ENCODE peak calls at places on chromosome 1, in ten cellular contexts. I is activated T-helper 1 cell treated with anti-CD3 and anti-CD28 coated beads, Interleukin-12 subunit alpha, Interleukin-12 subunit beta, Interleukin-2, Interleukin-4 antibody, amounts not matched to agents 30 ng/mL and 10 ng/mL and 1 ng/mL, durations not matched to agents 14 hours and 24 hours and 36 hours; Y is transverse colon; L is stimulated activated CD8-positive, alpha-beta memory T cell treated with anti-CD3 and anti-CD28 coated beads, Interleukin-2, amount 100 ng/mL, for 48 hours; G is H54; D is endodermal cell; V is fibroblast of mammary gland; B is dorsolateral prefrontal cortex; J is SW480; P is tibial artery. M is an unnamed sample.
A peak's percentile ranks its signal among the peaks of the same experiment; 100 is the strongest.

GRCh38 chr1:41371630-41372599 is 10.7 kb downstream of the FOXO6 start:
- DNase-seq in Y (no peak), L (no peak), J (no peak), D (peak; percentile 93), V (no peak), G (no peak), P (peak; percentile 38), I (no peak), B (no peak), M (peak; percentile 96)

GRCh38 chr1:244436336-244437102 is 15.2 kb downstream of the ADSS2 start:
- DNase-seq in B (no peak), L (no peak), J (no peak), G (no peak), P (no peak), Y (no peak), D (no peak), I (no peak), V (no peak), M (no peak)

GRCh38 chr1:150622219-150622975 is 7.0 kb downstream of the ENSA start:
- DNase-seq in V (peak; percentile 64), I (no peak), Y (no peak), G (no peak), P (peak; percentile 58), D (peak; percentile 74), B (no peak), J (no peak), L (no peak), M (peak; percentile 78)

GRCh38 chr1:66271904-66272254 is 262.1 kb upstream of the SGIP1 start:
- DNase-seq in P (peak; percentile 60), V (peak; percentile 75), Y (peak; percentile 35), B (no peak), I (no peak), J (no peak), L (no peak), D (peak; percentile 57), G (no peak), M (no peak)

GRCh38 chr1:236422517-236422876 is 28.4 kb downstream of the EDARADD start:
- DNase-seq in I (no peak), B (no peak), J (no peak), L (no peak), D (no peak), V (no peak), Y (no peak), G (no peak), P (no peak), M (no peak)

GRCh38 chr1:81834921-81835698 is 34.4 kb downstream of the ADGRL2 start:
- DNase-seq in L (no peak), I (no peak), D (no peak), Y (no peak), J (no peak), G (no peak), B (no peak), P (no peak), V (peak; percentile 59), M (no peak)

GRCh38 chr1:206435450-206435849 is 34.8 kb upstream of the IKBKE start:
- DNase-seq in P (no peak), J (no peak), V (peak; percentile 33), D (no peak), L (no peak), Y (no peak), I (no peak), B (no peak), G (no peak), M (no peak)

GRCh38 chr1:94677714-94678113 is 136.2 kb upstream of the F3 start:
- DNase-seq in P (no peak), V (no peak), Y (no peak), J (no peak), I (no peak), D (peak; percentile 43), G (no peak), L (no peak), B (no peak), M (no peak)

GRCh38 chr1:230401763-230402294 is 24.3 kb downstream of the PGBD5 start:
- DNase-seq in P (no peak), J (no peak), Y (no peak), D (peak; percentile 52), B (no peak), G (no peak), L (no peak), V (peak; percentile 14), I (no peak), M (no peak)

GRCh38 chr1:10916991-10917390 is 95.5 kb upstream of the TARDBP start:
- DNase-seq in J (no peak), G (no peak), V (no peak), P (no peak), B (no peak), Y (no peak), L (no peak), I (no peak), D (no peak), M (no peak)

GRCh38 chr1:234140388-234140787 is 232.9 kb upstream of the COA6 start:
- DNase-seq in V (no peak), Y (no peak), J (no peak), B (no peak), P (no peak), I (no peak), D (no peak), L (no peak), G (no peak), M (no peak)

GRCh38 chr1:10745886-10746455 is 50.5 kb downstream of the CASZ1 start:
- DNase-seq in G (no peak), V (no peak), J (no peak), D (no peak), L (no peak), B (no peak), P (no peak), Y (no peak), I (no peak), M (no peak)

GRCh38 chr1:46394872-46395465 is 852 bp downstream of the FAAH start:
- DNase-seq in B (peak; percentile 65), D (no peak), L (no peak), G (no peak), P (no peak), V (no peak), I (no peak), Y (no peak), J (no peak), M (no peak)

GRCh38 chr1:147794570-147794969 is 34.2 kb upstream of the GJA5 start:
- DNase-seq in L (no peak), J (no peak), D (peak; percentile 62), B (no peak), P (no peak), G (no peak), Y (no peak), I (no peak), V (no peak), M (no peak)

GRCh38 chr1:78492376-78492950 is 1.7 kb downstream of the PTGFR start:
- DNase-seq in Y (no peak), G (no peak), V (peak; percentile 88), B (no peak), P (peak; percentile 65), D (no peak), I (no peak), L (no peak), J (peak; percentile 3), M (no peak)

GRCh38 chr1:42993631-42994121 is 35.0 kb upstream of the SLC2A1 start:
- DNase-seq in V (no peak), L (no peak), I (no peak), G (no peak), D (peak; percentile 72), P (peak; percentile 28), Y (no peak), B (no peak), J (no peak), M (no peak)

GRCh38 chr1:206578115-206578935 is 33.9 kb downstream of the EIF2D start:
- DNase-seq in P (no peak), L (no peak), G (no peak), V (peak; percentile 68), I (no peak), Y (no peak), B (no peak), D (no peak), J (no peak), M (no peak)

GRCh38 chr1:55584521-55585401 is 369.6 kb upstream of the USP24 start:
- DNase-seq in I (no peak), G (no peak), P (peak; percentile 53), B (no peak), J (no peak), D (no peak), L (no peak), Y (no peak), V (peak; percentile 55), M (no peak)

GRCh38 chr1:207948536-207949250 is 37.8 kb upstream of the CD34 start:
- DNase-seq in B (no peak), L (no peak), P (no peak), Y (no peak), G (no peak), D (no peak), V (no peak), I (no peak), J (no peak), M (no peak)

GRCh38 chr1:39490596-39491145 is 765 bp upstream of the BMP8A start:
- DNase-seq in L (no peak), I (no peak), Y (peak; percentile 44), V (no peak), P (no peak), J (peak; percentile 21), G (no peak), B (peak; percentile 30), D (peak; percentile 80), M (peak; percentile 52)

GRCh38 chr1:245764040-245764439 is 609.3 kb downstream of the KIF26B start:
- DNase-seq in J (no peak), D (no peak), I (no peak), L (no peak), P (no peak), Y (no peak), B (no peak), G (no peak), V (no peak), M (no peak)

GRCh38 chr1:159737238-159737637 is 22.8 kb upstream of the CRP start:
- DNase-seq in G (no peak), P (no peak), D (no peak), J (no peak), I (no peak), L (no peak), V (no peak), Y (no peak), B (no peak), M (no peak)

GRCh38 chr1:231272880-231273279 is 31.9 kb downstream of the GNPAT start:
- DNase-seq in Y (no peak), I (peak; percentile 27), V (peak; percentile 24), P (no peak), J (no peak), L (no peak), G (peak; percentile 29), D (no peak), B (no peak), M (no peak)

GRCh38 chr1:156677616-156678596 is 699 bp upstream of the NES start:
- DNase-seq in Y (peak; percentile 56), I (no peak), B (peak; percentile 57), L (no peak), P (peak; percentile 58), G (peak; percentile 92), J (peak; percentile 78), D (peak; percentile 87), V (peak; percentile 84), M (peak; percentile 81)

GRCh38 chr1:66654643-66655042 is 97.6 kb upstream of the DYNLT5 start:
- DNase-seq in I (no peak), D (no peak), P (no peak), L (no peak), J (no peak), Y (no peak), V (no peak), B (no peak), G (no peak), M (no peak)

GRCh38 chr1:209875510-209875909 is 47.7 kb downstream of the UTP25 start:
- DNase-seq in G (no peak), I (no peak), L (no peak), B (peak; percentile 54), V (peak; percentile 53), J (peak; percentile 43), D (peak; percentile 71), Y (no peak), P (no peak), M (peak; percentile 60)

GRCh38 chr1:26081267-26082019 is 14.0 kb upstream of the TRIM63 start:
- DNase-seq in J (peak; percentile 49), G (no peak), P (no peak), D (no peak), I (no peak), V (no peak), L (no peak), B (no peak), Y (no peak), M (no peak)

M was measured in H9.